ENCODE peak calls at places on chromosomes 4 and X, in four cellular contexts. E, R, Q and J are unnamed samples.

GRCh38 chr4:81807927-81808672 is 336.4 kb upstream of the RASGEF1B start:
- DNase-seq in R (no peak), E (no peak), Q (peak; percentile 86), J (no peak)

GRCh38 chr4:34258176-34258575 is 1986.1 kb downstream of the ARAP2 start:
- DNase-seq in E (no peak), Q (no peak), R (no peak), J (no peak)

GRCh38 chr4:139175647-139176298 is 1.2 kb downstream of the ELF2 start:
- DNase-seq in E (no peak), Q (no peak), R (peak; percentile 6), J (peak; percentile 25)

GRCh38 chrX:65610040-65610439 is 57.4 kb upstream of the MSN start:
- DNase-seq in E (no peak), R (no peak), Q (no peak), J (no peak)

GRCh38 chr4:121978169-121978516 is 26.3 kb upstream of the TRPC3 start:
- DNase-seq in E (no peak), R (no peak), Q (no peak), J (no peak)

GRCh38 chr4:102344520-102344954 is 745 bp downstream of the SLC39A8 start:
- DNase-seq in Q (peak; percentile 26), R (peak; percentile 71), E (peak; percentile 85), J (peak; percentile 78)

GRCh38 chr4:102036619-102037376 is 246.3 kb downstream of the BANK1 start:
- DNase-seq in E (no peak), R (no peak), Q (peak; percentile 27), J (no peak)

GRCh38 chrX:119236599-119237525 is 777 bp downstream of the PGRMC1 start:
- DNase-seq in Q (peak; percentile 38), R (peak; percentile 5), E (no peak), J (no peak)

GRCh38 chr4:105631818-105632400 is 76.6 kb downstream of the INTS12 start:
- DNase-seq in E (no peak), R (no peak), Q (no peak), J (no peak)